ENCODE peak calls at places on chromosomes 6 and 20, in six cellular contexts. W is tibial nerve, Z is GM12864, G is ascending aorta, M is AG09319, B is mesothelial cell of epicardium. U is an unnamed sample.

GRCh38 chr6:153476243-153476642 is 345.2 kb upstream of the RGS17 start:
- DNase-seq in W (no peak), Z (no peak), G (no peak), M (no peak), B (no peak), U (no peak)

GRCh38 chr20:25479638-25480037 is 72.2 kb downstream of the GINS1 start:
- DNase-seq in W (no peak), Z (no peak), G (no peak), M (no peak), B (no peak), U (no peak)

GRCh38 chr6:5787054-5787720 is 219.5 kb downstream of the NRN1 start:
- DNase-seq in W (no peak), Z (no peak), G (peak), M (no peak), B (no peak), U (no peak)

GRCh38 chr6:138667408-138667807 is 106.2 kb upstream of the CCDC28A start:
- DNase-seq in W (no peak), Z (no peak), G (no peak), M (no peak), B (no peak), U (no peak)

GRCh38 chr6:19613678-19614077 is 223.5 kb upstream of the ID4 start:
- DNase-seq in W (no peak), Z (no peak), G (no peak), M (no peak), B (no peak), U (no peak)

GRCh38 chr6:110390404-110390803 is 25.0 kb downstream of the DDO start:
- DNase-seq in W (no peak), Z (no peak), G (no peak), M (no peak), B (no peak), U (no peak)

GRCh38 chr20:11980263-11980662 is 62.6 kb downstream of the BTBD3 start:
- DNase-seq in W (no peak), Z (no peak), G (no peak), M (no peak), B (no peak), U (no peak)

GRCh38 chr6:168937061-168937460 is 316.6 kb downstream of the THBS2 start:
- DNase-seq in W (no peak), Z (no peak), G (no peak), M (no peak), B (no peak), U (no peak)

GRCh38 chr20:31968299-31969126 is 562 bp downstream of the XKR7 start:
- DNase-seq in W (peak), Z (no peak), G (peak), M (no peak), B (peak), U (peak)

GRCh38 chr6:32092760-32093497 is 16.2 kb downstream of the TNXB start:
- DNase-seq in W (no peak), Z (no peak), G (no peak), M (peak), B (no peak), U (no peak)

GRCh38 chr20:25487306-25487705 is 79.8 kb downstream of the GINS1 start:
- DNase-seq in W (no peak), Z (no peak), G (no peak), M (no peak), B (no peak), U (no peak)

DNA sequence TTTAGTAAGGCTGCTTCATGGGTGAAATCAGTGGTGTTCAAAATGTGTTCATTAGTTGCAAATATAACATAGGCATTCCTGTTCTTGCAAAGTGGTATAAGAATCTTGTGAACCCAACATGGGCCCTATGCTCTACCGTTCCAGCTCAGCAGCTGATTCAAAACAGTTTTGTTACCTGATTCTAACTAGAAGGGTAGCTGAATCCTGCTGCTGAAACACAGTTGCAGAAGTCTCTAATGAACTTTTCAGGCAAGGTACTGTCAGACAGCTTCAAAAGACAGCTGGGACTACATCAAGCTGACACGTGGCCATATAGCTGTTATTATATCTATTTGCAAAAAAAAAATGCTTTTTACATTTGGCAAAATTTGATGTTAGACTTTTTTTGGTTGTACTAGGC is 22.7 kb downstream of the THEMIS start:
- DNase-seq in W (no peak), Z (no peak), G (no peak), M (no peak), B (no peak), U (no peak)
- TF ChIP-seq CTCF in W (no peak), Z (no peak), G (no peak), M (no peak), B (no peak), U (no peak)

GRCh38 chr6:124995645-124996325 is 33.5 kb downstream of the RNF217 start:
- DNase-seq in W (no peak), Z (no peak), G (no peak), M (no peak), B (no peak), U (no peak)
- TF ChIP-seq CTCF in W (no peak), Z (no peak), G (no peak), M (no peak), B (no peak), U (no peak)

GRCh38 chr6:29942275-29943052 is at the start of gene HLA-A:
- DNase-seq in W (peak), Z (peak), G (peak), M (peak), B (peak), U (peak)
- TF ChIP-seq CTCF in W (no peak), Z (no peak), G (no peak), M (no peak), B (no peak), U (no peak)

DNA sequence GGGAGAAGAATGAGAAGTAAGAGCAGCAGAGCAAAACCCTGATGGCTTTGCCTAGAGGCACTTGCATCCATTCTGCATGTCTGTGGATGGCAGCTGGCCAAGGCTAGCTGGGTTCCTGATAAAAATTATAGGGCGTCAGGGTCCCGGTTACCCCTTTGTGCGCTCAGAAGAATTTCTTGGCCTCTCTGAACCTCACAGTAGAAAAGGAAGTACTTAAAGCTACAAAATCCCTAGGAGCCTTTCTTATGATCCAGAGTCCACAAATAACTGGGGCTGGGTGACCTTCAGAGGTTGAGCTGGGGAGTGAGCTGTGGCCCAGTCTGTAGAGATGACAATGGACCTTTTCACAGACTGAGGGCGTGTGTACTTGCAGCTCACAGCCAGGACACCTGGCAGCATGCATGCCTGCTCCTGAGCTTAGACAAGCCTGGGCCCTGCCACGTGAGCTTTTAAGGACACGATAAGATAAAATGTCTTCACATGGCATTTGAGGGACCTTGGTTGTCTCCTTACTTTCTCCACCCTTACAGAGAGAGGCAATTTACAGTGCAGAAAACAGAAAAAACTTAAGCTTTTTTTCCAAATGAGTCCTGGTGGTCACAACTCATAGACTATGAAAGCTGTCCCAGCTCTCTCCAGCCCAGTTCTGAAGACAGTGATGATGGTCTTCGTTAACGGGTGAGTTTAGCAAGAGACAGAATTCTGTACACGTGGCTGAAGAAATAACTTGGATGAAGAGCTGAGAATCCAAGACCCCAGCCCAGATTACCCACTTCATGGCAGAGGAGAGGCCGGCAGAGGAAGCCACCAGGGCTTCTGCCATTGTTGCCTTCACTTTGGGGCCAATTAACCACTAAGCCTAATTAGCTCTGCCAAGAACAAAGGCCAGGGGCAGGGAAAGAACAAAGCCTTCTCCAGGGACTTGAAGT is 50.3 kb downstream of the FOXA2 start:
- DNase-seq in W (no peak), Z (no peak), G (no peak), M (no peak), B (no peak), U (no peak)
- TF ChIP-seq CTCF in W (no peak), Z (no peak), G (no peak), M (no peak), B (no peak), U (no peak)

U was measured in progenitor cell of endocrine pancreas.